ENCODE peak calls at places on chromosome X, in nine cellular contexts. Y, V, A, H, R, C, D, P and J are unnamed samples. For H3K4me1 and H3K27me3, the result is how much of the 10 kb centered on the place peaks cover.

GRCh38 chrX:45712067-45712466 is 511.4 kb upstream of the DIPK2B start:
- DNase-seq in A (no peak), Y (peak), P (no peak), C (no peak), D (no peak), H (peak), R (peak), V (no peak), J (peak)

GRCh38 chrX:23332101-23332887 is 2.4 kb upstream of the PTCHD1 start:
- DNase-seq in V (peak), R (no peak), Y (no peak), A (no peak), C (no peak), D (no peak), H (no peak), P (peak), J (no peak)

GRCh38 chrX:115503099-115503498 is 57.9 kb upstream of the PLS3 start:
- DNase-seq in D (no peak), R (no peak), H (no peak), A (no peak), C (no peak), V (no peak), Y (no peak), P (no peak), J (no peak)

GRCh38 chrX:19448077-19448476 is 67.2 kb downstream of the MAP3K15 start:
- DNase-seq in P (no peak), Y (no peak), D (no peak), V (no peak), C (no peak), A (no peak), R (no peak), H (no peak), J (no peak)

GRCh38 chrX:39613508-39613921 is 484.2 kb downstream of the BCOR start:
- DNase-seq in V (no peak), P (peak), H (no peak), D (peak), A (no peak), C (no peak), Y (peak), R (peak), J (peak)

GRCh38 chrX:17842769-17843525 is 18.2 kb downstream of the RAI2 start:
- DNase-seq in D (no peak), A (no peak), R (peak), C (no peak), H (no peak), V (no peak), P (no peak), Y (peak), J (no peak)

GRCh38 chrX:53184836-53185235 is 40.2 kb downstream of the KDM5C start:
- DNase-seq in D (no peak), P (no peak), A (no peak), V (no peak), C (no peak), R (peak), H (no peak), Y (peak), J (peak)

GRCh38 chrX:42678133-42678532 is 99.8 kb downstream of the PPP1R2C start:
- DNase-seq in V (no peak), A (no peak), C (no peak), P (peak), D (no peak), H (peak), Y (peak), R (peak), J (peak)

GRCh38 chrX:43962636-43963035 is 10.6 kb downstream of the NDP start:
- DNase-seq in H (no peak), P (no peak), C (no peak), V (no peak), A (no peak), R (no peak), D (no peak), Y (no peak), J (no peak)

GRCh38 chrX:118346258-118347094 is 570 bp downstream of the WDR44 start:
- DNase-seq in Y (peak), C (peak), D (peak), V (peak), H (peak), A (peak), P (peak), R (no peak), J (peak)

GRCh38 chrX:117538441-117539418 is 577.9 kb downstream of the KLHL13 start:
- DNase-seq in P (no peak), A (no peak), C (no peak), D (no peak), V (no peak), Y (no peak), H (no peak), R (no peak), J (no peak)

DNA sequence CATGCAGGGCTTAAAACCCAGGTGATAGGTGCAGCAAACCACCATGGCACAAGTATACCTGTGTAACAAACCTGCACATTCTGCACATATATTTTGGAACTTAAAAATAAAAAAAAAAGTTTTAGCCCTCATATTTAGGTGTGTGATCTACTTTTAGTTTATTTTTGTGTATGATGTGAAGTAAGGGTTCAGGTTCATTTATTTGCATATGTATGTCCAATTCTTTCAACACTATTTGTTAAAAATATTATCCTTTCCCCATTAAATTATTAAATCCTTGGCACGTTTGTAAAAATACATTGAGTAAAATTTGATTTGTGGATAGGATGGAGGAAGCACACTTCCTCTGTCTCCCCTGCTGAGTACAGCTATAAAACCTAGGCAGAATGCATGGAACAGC is 12.9 kb downstream of the RAB39B start:
- DNase-seq in P (no peak), A (no peak), R (no peak), Y (no peak), C (no peak), V (no peak), D (no peak), H (no peak), J (no peak)
- H3K4me3 ChIP-seq in P (no peak), A (no peak), R (no peak), Y (no peak), C (no peak), V (no peak), D (no peak), H (no peak), J (no peak)

GRCh38 chrX:66015152-66015827 is 24.6 kb downstream of the VSIG4 start:
- DNase-seq in V (no peak), R (peak), D (peak), A (no peak), C (peak), H (no peak), P (no peak), Y (no peak), J (no peak)

GRCh38 chrX:66018585-66019309 is 21.1 kb downstream of the VSIG4 start:
- DNase-seq in R (no peak), V (no peak), C (no peak), D (no peak), P (no peak), A (no peak), H (no peak), Y (no peak), J (no peak)

GRCh38 chrX:66015906-66016689 is 23.8 kb downstream of the VSIG4 start:
- DNase-seq in C (no peak), V (no peak), P (no peak), Y (no peak), A (no peak), D (no peak), R (no peak), H (no peak), J (no peak)

GRCh38 chrX:66017659-66018170 is 22.2 kb downstream of the VSIG4 start:
- DNase-seq in H (no peak), R (no peak), V (no peak), A (no peak), Y (no peak), P (peak), C (no peak), D (no peak), J (no peak)

GRCh38 chrX:66016905-66017658 is 22.8 kb downstream of the VSIG4 start:
- DNase-seq in D (no peak), C (no peak), P (no peak), R (no peak), A (no peak), V (no peak), Y (no peak), H (no peak), J (no peak)
- H3K4me1 ChIP-seq in D (half or more), C (under half), P (under half), R (under half), A (under half), V (under half), Y (under half), H (under half), J (under half)

DNA sequence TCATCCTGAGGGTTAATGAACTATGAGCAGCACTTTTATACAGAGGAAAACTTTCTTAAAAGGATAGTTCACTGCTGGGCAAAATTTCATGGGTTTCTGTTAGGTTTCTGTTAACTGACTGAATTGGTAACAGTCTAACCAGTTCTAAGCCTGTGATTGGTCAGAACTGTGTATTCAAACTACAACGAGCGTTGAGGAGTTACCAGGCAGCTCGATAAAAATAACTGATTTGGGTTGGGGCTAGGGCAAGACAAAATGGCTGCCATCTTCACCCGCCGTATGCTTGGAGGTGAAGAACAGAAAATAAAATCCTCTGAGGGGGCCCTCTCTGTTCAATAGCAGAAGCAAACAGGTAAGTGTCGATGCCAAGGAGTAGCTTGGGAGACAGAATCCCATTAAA is 22.0 kb downstream of the FAM133A start:
- DNase-seq in C (no peak), V (no peak), H (no peak), R (no peak), Y (no peak), P (peak), D (no peak), A (no peak), J (no peak)
- H3K27me3 ChIP-seq in C (under half), V (under half), H (under half), R (under half), Y (under half), P (under half), D (under half), A (under half), J (under half)

DNA sequence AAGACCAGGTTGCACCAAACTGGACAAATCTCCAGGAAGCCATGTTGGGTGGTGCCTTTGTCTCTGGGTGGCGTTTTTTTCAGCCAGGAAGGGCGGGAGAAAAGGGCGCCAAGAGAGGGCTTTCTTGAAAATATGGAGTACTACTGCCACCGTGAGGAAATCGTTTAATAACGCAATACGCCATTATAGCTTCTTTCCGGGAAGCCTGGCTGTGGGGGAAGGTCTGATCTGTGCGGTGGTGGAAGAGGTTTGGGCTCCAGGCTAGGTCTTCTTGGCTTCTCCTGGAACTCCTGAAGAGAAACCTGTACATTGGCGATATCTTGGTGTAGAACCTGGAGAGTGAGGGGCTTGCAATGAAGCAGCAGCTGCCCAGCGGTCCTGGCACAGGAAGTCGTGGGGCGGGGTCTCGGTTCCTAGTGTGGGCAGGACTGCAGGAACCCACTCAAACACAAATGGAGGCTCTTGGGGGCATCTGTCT is 202.7 kb downstream of the OR13H1 start:
- DNase-seq in A (no peak), R (no peak), D (peak), P (no peak), H (peak), V (no peak), C (peak), Y (no peak), J (peak)
- H3K4me3 ChIP-seq in A (no peak), R (no peak), D (no peak), P (no peak), H (peak), V (peak), C (peak), Y (no peak), J (peak)

GRCh38 chrX:154366666-154367055 is 7.8 kb downstream of the FLNA start:
- DNase-seq in R (no peak), Y (peak), C (no peak), H (no peak), D (peak), A (no peak), V (no peak), P (no peak), J (no peak)
- H3K4me1 ChIP-seq in R (under half), Y (under half), C (under half), H (under half), D (under half), A (under half), V (half or more), P (under half), J (under half)

DNA sequence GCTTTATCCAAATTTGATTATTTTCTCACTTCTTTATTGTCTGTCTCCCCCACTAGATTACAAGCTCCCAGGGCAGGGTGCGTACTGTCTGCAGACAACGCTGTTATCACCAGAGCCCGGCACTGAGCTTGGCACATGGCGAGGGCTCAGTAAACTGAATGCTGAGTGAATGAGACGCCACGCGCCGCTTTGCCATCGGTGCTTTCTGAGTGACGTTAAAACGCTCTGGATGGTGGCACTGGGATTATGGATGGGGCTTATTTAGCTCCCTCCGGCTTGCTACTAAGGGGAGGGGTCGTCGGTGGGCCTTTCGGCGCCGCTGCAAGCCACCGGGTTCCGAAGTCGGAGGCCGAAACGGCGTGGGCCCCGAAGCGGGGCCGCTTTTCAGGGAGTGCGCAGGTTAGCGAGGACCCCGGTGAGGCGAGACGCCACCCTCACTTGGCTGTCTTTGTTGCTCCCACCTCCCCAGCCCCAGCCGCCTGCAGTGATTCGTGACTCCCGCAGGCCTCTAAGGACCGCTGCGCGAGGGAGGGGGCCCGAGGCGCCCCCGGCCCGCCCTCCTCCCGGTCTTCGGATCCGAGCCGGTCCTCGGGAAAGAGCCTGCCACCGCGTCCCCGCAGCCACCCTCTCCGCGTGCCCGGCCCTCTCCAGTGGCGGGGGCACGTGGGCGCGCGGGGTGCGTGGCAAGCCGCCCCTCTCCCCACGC is 566 bp upstream of the FHL1 start:
- DNase-seq in A (no peak), R (no peak), H (peak), V (no peak), D (peak), P (peak), C (no peak), Y (peak), J (peak)
- H3K27me3 ChIP-seq in A (under half), R (under half), H (under half), V (under half), D (under half), P (under half), C (under half), Y (under half), J (under half)

DNA sequence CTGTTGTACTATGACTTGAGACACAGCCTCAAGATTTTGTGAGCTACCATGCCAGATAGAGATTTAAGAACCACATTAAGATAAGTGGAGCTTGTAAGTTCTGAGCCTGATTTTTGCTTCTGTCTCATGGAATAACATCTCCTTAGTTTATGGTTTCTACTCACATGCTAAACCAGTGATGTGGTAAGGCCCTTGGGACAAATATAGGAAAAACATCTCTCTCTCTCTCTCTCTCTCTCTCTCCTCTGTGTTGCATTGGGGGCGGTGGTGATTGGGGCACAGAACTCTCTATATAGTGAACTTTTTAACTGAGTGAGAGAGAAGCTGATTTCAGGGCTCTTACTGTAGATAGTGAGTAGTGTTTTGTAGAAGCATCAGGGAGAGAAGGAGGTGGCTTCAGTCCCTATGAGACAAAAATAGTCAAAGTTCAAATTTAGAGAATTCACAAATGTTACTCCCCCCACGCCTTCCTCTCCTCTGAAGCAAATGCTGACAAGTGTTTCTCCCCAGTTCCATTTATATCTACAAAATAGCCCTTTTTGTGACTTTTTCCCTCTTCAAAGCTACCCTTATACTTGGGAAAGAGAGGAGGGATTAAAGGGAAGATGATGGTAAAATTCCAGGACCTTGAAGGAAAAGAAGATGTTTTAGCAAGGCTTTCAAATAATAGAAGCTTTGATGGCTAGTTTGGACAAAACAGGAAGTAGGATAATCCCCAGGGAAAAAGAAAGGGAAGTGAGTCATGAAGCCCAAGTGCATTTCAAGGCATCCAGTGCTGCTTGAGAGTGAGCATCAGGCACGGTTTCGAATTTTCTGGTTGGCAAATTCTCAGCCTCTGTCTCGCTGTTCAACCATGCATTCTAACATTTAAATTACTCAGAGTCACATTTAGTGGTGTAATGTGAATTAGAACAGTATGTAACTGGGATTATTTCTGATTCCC is 134.3 kb upstream of the AP1S2 start:
- DNase-seq in V (no peak), H (peak), R (peak), A (no peak), P (peak), D (peak), C (no peak), Y (peak), J (peak)
- H3K4me3 ChIP-seq in V (no peak), H (no peak), R (no peak), A (no peak), P (no peak), D (peak), C (no peak), Y (no peak), J (peak)